ENCODE peak calls at places on chromosomes 16 and 17, in five cellular contexts. One of them, this sample, is unnamed.

GRCh38 chr16:85448557-85449194 is 164.4 kb upstream of the GSE1 start:
- DNase-seq in CD4-positive, CD25-positive, alpha-beta regulatory T cell: no peak
- DNase-seq in posterior cingulate gyrus: no peak
- DNase-seq in activated CD4-positive, CD25-positive, alpha-beta regulatory T cell: no peak
- DNase-seq in T-cell: peak; percentile 63
- DNase-seq in this sample: peak; percentile 46

GRCh38 chr17:9467518-9467917 is 108.1 kb downstream of the STX8 start:
- DNase-seq in CD4-positive, CD25-positive, alpha-beta regulatory T cell: no peak
- DNase-seq in posterior cingulate gyrus: no peak
- DNase-seq in activated CD4-positive, CD25-positive, alpha-beta regulatory T cell: no peak
- DNase-seq in T-cell: no peak
- DNase-seq in this sample: no peak

GRCh38 chr17:6603746-6604325 is 36.7 kb downstream of the KIAA0753 start:
- DNase-seq in CD4-positive, CD25-positive, alpha-beta regulatory T cell: no peak
- DNase-seq in posterior cingulate gyrus: no peak
- DNase-seq in activated CD4-positive, CD25-positive, alpha-beta regulatory T cell: no peak
- DNase-seq in T-cell: no peak
- DNase-seq in this sample: no peak

GRCh38 chr17:18181358-18181757 is 2.3 kb upstream of the ALKBH5 start:
- DNase-seq in CD4-positive, CD25-positive, alpha-beta regulatory T cell: no peak
- DNase-seq in posterior cingulate gyrus: no peak
- DNase-seq in activated CD4-positive, CD25-positive, alpha-beta regulatory T cell: no peak
- DNase-seq in T-cell: no peak
- DNase-seq in this sample: no peak

GRCh38 chr17:6599364-6599763 is 41.1 kb downstream of the KIAA0753 start:
- DNase-seq in CD4-positive, CD25-positive, alpha-beta regulatory T cell: no peak
- DNase-seq in posterior cingulate gyrus: no peak
- DNase-seq in activated CD4-positive, CD25-positive, alpha-beta regulatory T cell: no peak
- DNase-seq in T-cell: no peak
- DNase-seq in this sample: no peak

GRCh38 chr17:38732376-38733314 is 2.5 kb downstream of the CISD3 start:
- DNase-seq in CD4-positive, CD25-positive, alpha-beta regulatory T cell: no peak
- DNase-seq in posterior cingulate gyrus: no peak
- DNase-seq in activated CD4-positive, CD25-positive, alpha-beta regulatory T cell: no peak
- DNase-seq in T-cell: no peak
- DNase-seq in this sample: no peak

GRCh38 chr16:23107878-23108277 is 41.4 kb downstream of the USP31 start:
- DNase-seq in CD4-positive, CD25-positive, alpha-beta regulatory T cell: no peak
- DNase-seq in posterior cingulate gyrus: no peak
- DNase-seq in activated CD4-positive, CD25-positive, alpha-beta regulatory T cell: no peak
- DNase-seq in T-cell: no peak
- DNase-seq in this sample: no peak

GRCh38 chr17:60086822-60087591 is 8.3 kb upstream of the HEATR6 start:
- DNase-seq in CD4-positive, CD25-positive, alpha-beta regulatory T cell: no peak
- DNase-seq in posterior cingulate gyrus: no peak
- DNase-seq in activated CD4-positive, CD25-positive, alpha-beta regulatory T cell: no peak
- DNase-seq in T-cell: no peak
- DNase-seq in this sample: no peak

GRCh38 chr17:19538095-19539039 is 4.7 kb downstream of the SLC47A1 start:
- DNase-seq in CD4-positive, CD25-positive, alpha-beta regulatory T cell: no peak
- DNase-seq in posterior cingulate gyrus: peak; percentile 35
- DNase-seq in activated CD4-positive, CD25-positive, alpha-beta regulatory T cell: no peak
- DNase-seq in T-cell: no peak
- DNase-seq in this sample: no peak

GRCh38 chr16:11989238-11990160 is 13.0 kb downstream of the SNX29 start:
- DNase-seq in CD4-positive, CD25-positive, alpha-beta regulatory T cell: no peak
- DNase-seq in posterior cingulate gyrus: peak; percentile 65
- DNase-seq in activated CD4-positive, CD25-positive, alpha-beta regulatory T cell: no peak
- DNase-seq in T-cell: no peak
- DNase-seq in this sample: no peak

GRCh38 chr17:44317545-44317944 is 7.1 kb downstream of the SLC25A39 start:
- DNase-seq in CD4-positive, CD25-positive, alpha-beta regulatory T cell: no peak
- DNase-seq in posterior cingulate gyrus: no peak
- DNase-seq in activated CD4-positive, CD25-positive, alpha-beta regulatory T cell: no peak
- DNase-seq in T-cell: no peak
- DNase-seq in this sample: no peak

GRCh38 chr16:10961231-10961630 is 16.9 kb downstream of the CLEC16A start:
- DNase-seq in CD4-positive, CD25-positive, alpha-beta regulatory T cell: no peak
- DNase-seq in posterior cingulate gyrus: no peak
- DNase-seq in activated CD4-positive, CD25-positive, alpha-beta regulatory T cell: no peak
- DNase-seq in T-cell: no peak
- DNase-seq in this sample: no peak

GRCh38 chr16:56947604-56947995 is 14.2 kb upstream of the CETP start:
- DNase-seq in CD4-positive, CD25-positive, alpha-beta regulatory T cell: no peak
- DNase-seq in posterior cingulate gyrus: no peak
- DNase-seq in activated CD4-positive, CD25-positive, alpha-beta regulatory T cell: no peak
- DNase-seq in T-cell: no peak
- DNase-seq in this sample: no peak

GRCh38 chr16:26111900-26112299 is 420.1 kb downstream of the HS3ST4 start:
- DNase-seq in CD4-positive, CD25-positive, alpha-beta regulatory T cell: no peak
- DNase-seq in posterior cingulate gyrus: no peak
- DNase-seq in activated CD4-positive, CD25-positive, alpha-beta regulatory T cell: no peak
- DNase-seq in T-cell: no peak
- DNase-seq in this sample: no peak

GRCh38 chr17:64998436-64999190 is 57.9 kb downstream of the GNA13 start:
- DNase-seq in CD4-positive, CD25-positive, alpha-beta regulatory T cell: no peak
- DNase-seq in posterior cingulate gyrus: no peak
- DNase-seq in activated CD4-positive, CD25-positive, alpha-beta regulatory T cell: no peak
- DNase-seq in T-cell: no peak
- DNase-seq in this sample: peak; percentile 50

GRCh38 chr17:58756246-58757161 is 850 bp downstream of the PPM1E start:
- DNase-seq in CD4-positive, CD25-positive, alpha-beta regulatory T cell: no peak
- DNase-seq in posterior cingulate gyrus: no peak
- DNase-seq in activated CD4-positive, CD25-positive, alpha-beta regulatory T cell: no peak
- DNase-seq in T-cell: no peak
- DNase-seq in this sample: peak; percentile 75

GRCh38 chr17:43816336-43817320 is 16.3 kb downstream of the MPP3 start:
- DNase-seq in CD4-positive, CD25-positive, alpha-beta regulatory T cell: no peak
- DNase-seq in posterior cingulate gyrus: no peak
- DNase-seq in activated CD4-positive, CD25-positive, alpha-beta regulatory T cell: no peak
- DNase-seq in T-cell: no peak
- DNase-seq in this sample: no peak

GRCh38 chr16:55349867-55350266 is 25.9 kb downstream of the IRX6 start:
- DNase-seq in CD4-positive, CD25-positive, alpha-beta regulatory T cell: no peak
- DNase-seq in posterior cingulate gyrus: no peak
- DNase-seq in activated CD4-positive, CD25-positive, alpha-beta regulatory T cell: no peak
- DNase-seq in T-cell: no peak
- DNase-seq in this sample: no peak

GRCh38 chr16:70473446-70474319 is 19.3 kb downstream of the FCSK start:
- DNase-seq in CD4-positive, CD25-positive, alpha-beta regulatory T cell: no peak
- DNase-seq in posterior cingulate gyrus: no peak
- DNase-seq in activated CD4-positive, CD25-positive, alpha-beta regulatory T cell: no peak
- DNase-seq in T-cell: no peak
- DNase-seq in this sample: no peak

GRCh38 chr17:32523017-32523680 is 36.4 kb downstream of the CDK5R1 start:
- DNase-seq in CD4-positive, CD25-positive, alpha-beta regulatory T cell: no peak
- DNase-seq in posterior cingulate gyrus: no peak
- DNase-seq in activated CD4-positive, CD25-positive, alpha-beta regulatory T cell: no peak
- DNase-seq in T-cell: no peak
- DNase-seq in this sample: peak; percentile 74

GRCh38 chr17:57410169-57410568 is 153.8 kb downstream of the MSI2 start:
- DNase-seq in CD4-positive, CD25-positive, alpha-beta regulatory T cell: no peak
- DNase-seq in posterior cingulate gyrus: no peak
- DNase-seq in activated CD4-positive, CD25-positive, alpha-beta regulatory T cell: no peak
- DNase-seq in T-cell: no peak
- DNase-seq in this sample: no peak

GRCh38 chr16:72475688-72476087 is 303.7 kb upstream of the PMFBP1 start:
- DNase-seq in CD4-positive, CD25-positive, alpha-beta regulatory T cell: no peak
- DNase-seq in posterior cingulate gyrus: no peak
- DNase-seq in activated CD4-positive, CD25-positive, alpha-beta regulatory T cell: no peak
- DNase-seq in T-cell: no peak
- DNase-seq in this sample: no peak

GRCh38 chr17:10812674-10813073 is 8.8 kb upstream of the TMEM238L start:
- DNase-seq in CD4-positive, CD25-positive, alpha-beta regulatory T cell: no peak
- DNase-seq in posterior cingulate gyrus: no peak
- DNase-seq in activated CD4-positive, CD25-positive, alpha-beta regulatory T cell: no peak
- DNase-seq in T-cell: no peak
- DNase-seq in this sample: no peak

GRCh38 chr17:65638221-65638940 is 76.9 kb upstream of the AXIN2 start:
- DNase-seq in CD4-positive, CD25-positive, alpha-beta regulatory T cell: no peak
- DNase-seq in posterior cingulate gyrus: no peak
- DNase-seq in activated CD4-positive, CD25-positive, alpha-beta regulatory T cell: no peak
- DNase-seq in T-cell: no peak
- DNase-seq in this sample: no peak

GRCh38 chr16:8096211-8096610 is 494.1 kb downstream of the TMEM114 start:
- DNase-seq in CD4-positive, CD25-positive, alpha-beta regulatory T cell: no peak
- DNase-seq in posterior cingulate gyrus: no peak
- DNase-seq in activated CD4-positive, CD25-positive, alpha-beta regulatory T cell: no peak
- DNase-seq in T-cell: no peak
- DNase-seq in this sample: no peak

GRCh38 chr16:51243836-51244483 is 92.9 kb upstream of the SALL1 start:
- DNase-seq in CD4-positive, CD25-positive, alpha-beta regulatory T cell: no peak
- DNase-seq in posterior cingulate gyrus: no peak
- DNase-seq in activated CD4-positive, CD25-positive, alpha-beta regulatory T cell: no peak
- DNase-seq in T-cell: no peak
- DNase-seq in this sample: no peak

This sample was measured in B cell.